ENCODE peak calls at places on chromosomes 4 and X, in five cellular contexts. R is GM12878, C is stomach, Z is AG10803, G is activated B cell treated with CpG ODN at 0.5 μM for 24 hours. F is an unnamed sample.

GRCh38 chr4:99861120-99861905 is 32.9 kb downstream of the LAMTOR3 start:
- DNase-seq in R (no peak), C (no peak), Z (no peak), G (no peak), F (no peak)

GRCh38 chr4:139898293-139898692 is 232.7 kb downstream of the MGST2 start:
- DNase-seq in C (no peak), Z (no peak), G (no peak), R (peak; percentile 7), F (no peak)

GRCh38 chr4:13484749-13485345 is 707 bp upstream of the RAB28 start:
- DNase-seq in C (no peak), G (no peak), Z (peak; percentile 20), R (no peak), F (peak; percentile 26)

GRCh38 chrX:30895331-30895730 is 6.3 kb upstream of the TAB3 start:
- DNase-seq in Z (no peak), R (no peak), C (no peak), G (no peak), F (peak; percentile 7)

GRCh38 chrX:24203072-24203808 is 53.7 kb downstream of the ZFX start:
- DNase-seq in R (no peak), G (no peak), Z (no peak), C (no peak), F (no peak)

GRCh38 chrX:63349307-63349706 is 1.8 kb downstream of the SPIN4 start:
- DNase-seq in R (no peak), Z (no peak), G (no peak), C (no peak), F (no peak)

GRCh38 chrX:12999422-12999821 is 24.5 kb downstream of the TMSB4X start:
- DNase-seq in G (no peak), R (no peak), Z (no peak), C (no peak), F (no peak)

GRCh38 chrX:76428243-76429130 is 977 bp downstream of the MAGEE1 start:
- DNase-seq in Z (no peak), R (no peak), C (peak; percentile 25), G (peak; percentile 31), F (no peak)

GRCh38 chr4:169668069-169668721 is 47.8 kb downstream of the CLCN3 start:
- DNase-seq in Z (no peak), G (no peak), R (no peak), C (no peak), F (no peak)

GRCh38 chrX:47091149-47091775 is 13.0 kb downstream of the RGN start:
- DNase-seq in C (no peak), Z (peak; percentile 10), G (no peak), R (peak; percentile 31), F (peak; percentile 0)

GRCh38 chr4:148782284-148782683 is 340.1 kb upstream of the NR3C2 start:
- DNase-seq in R (no peak), C (peak; percentile 31), G (no peak), Z (no peak), F (no peak)

GRCh38 chr4:36183665-36184393 is 60.5 kb downstream of the ARAP2 start:
- DNase-seq in C (no peak), Z (no peak), R (no peak), G (no peak), F (no peak)

GRCh38 chr4:10386044-10386443 is 71.2 kb downstream of the ZNF518B start:
- DNase-seq in G (no peak), Z (no peak), C (no peak), R (no peak), F (no peak)

GRCh38 chr4:61572160-61572559 is 372.0 kb downstream of the ADGRL3 start:
- DNase-seq in C (no peak), R (no peak), Z (no peak), G (no peak), F (no peak)

GRCh38 chr4:35250771-35251170 is 993.5 kb downstream of the ARAP2 start:
- DNase-seq in Z (no peak), R (no peak), C (no peak), G (no peak), F (no peak)

GRCh38 chr4:57424231-57424897 is 314.2 kb upstream of the IGFBP7 start:
- DNase-seq in R (no peak), Z (peak; percentile 80), C (no peak), G (no peak), F (peak; percentile 72)

GRCh38 chr4:17511041-17511949 is 595 bp downstream of the QDPR start:
- DNase-seq in R (no peak), G (peak; percentile 31), Z (peak; percentile 48), C (peak; percentile 64), F (peak; percentile 53)

GRCh38 chr4:182839256-182839655 is 77.9 kb downstream of the DCTD start:
- DNase-seq in R (no peak), G (no peak), C (no peak), Z (no peak), F (no peak)

GRCh38 chr4:73679836-73680235 is 59.6 kb upstream of the RASSF6 start:
- DNase-seq in Z (peak; percentile 57), C (no peak), G (no peak), R (no peak), F (peak; percentile 66)

GRCh38 chr4:80286451-80286850 is 20.0 kb downstream of the FGF5 start:
- DNase-seq in Z (no peak), C (no peak), G (no peak), R (no peak), F (no peak)

GRCh38 chr4:76074468-76074867 is at the start of gene ART3:
- DNase-seq in Z (no peak), R (no peak), G (no peak), C (no peak), F (no peak)

GRCh38 chrX:1102786-1103185 is 109.7 kb downstream of the CRLF2 start:
- DNase-seq in C (no peak), G (no peak), R (no peak), Z (no peak), F (no peak)

GRCh38 chrX:111568356-111568755 is 56.9 kb downstream of the SERTM2 start:
- DNase-seq in C (no peak), G (no peak), R (no peak), Z (no peak), F (no peak)

GRCh38 chr4:140242357-140243284 is 88.6 kb upstream of the MAML3 start:
- DNase-seq in R (no peak), C (no peak), G (no peak), Z (no peak), F (no peak)

GRCh38 chrX:95330292-95330691 is 1354.3 kb upstream of the DIAPH2 start:
- DNase-seq in Z (no peak), C (no peak), G (no peak), R (no peak), F (no peak)

DNA sequence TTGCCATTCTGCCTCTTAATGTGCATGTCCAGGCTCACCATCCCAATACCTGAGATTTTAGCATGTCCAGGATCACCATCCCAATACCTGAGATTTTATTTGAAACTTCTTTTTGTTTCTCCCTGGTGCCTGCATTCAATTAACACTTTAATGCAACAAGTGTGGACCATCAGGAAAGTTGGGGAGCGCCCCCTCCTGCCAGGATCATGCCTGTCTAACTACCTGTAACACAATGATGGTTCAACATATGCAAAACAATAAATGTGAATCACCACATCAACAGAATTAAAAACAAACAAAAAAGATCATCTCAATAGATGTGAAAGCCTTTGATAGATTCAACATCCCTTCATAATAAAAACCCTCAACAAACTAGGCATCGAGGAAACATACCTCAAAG is 1359.5 kb upstream of the DIAPH2 start:
- DNase-seq in G (no peak), R (no peak), C (no peak), Z (no peak), F (no peak)
- TF ChIP-seq CTCF in G (no peak), R (no peak), C (no peak), Z (no peak), F (no peak)

GRCh38 chrX:136464589-136464988 is 23.2 kb upstream of the BRS3 start:
- DNase-seq in R (no peak), C (no peak), Z (no peak), G (no peak), F (no peak)

GRCh38 chrX:136468391-136469103 is 19.2 kb upstream of the BRS3 start:
- DNase-seq in C (peak; percentile 31), R (no peak), G (no peak), Z (no peak), F (no peak)

DNA sequence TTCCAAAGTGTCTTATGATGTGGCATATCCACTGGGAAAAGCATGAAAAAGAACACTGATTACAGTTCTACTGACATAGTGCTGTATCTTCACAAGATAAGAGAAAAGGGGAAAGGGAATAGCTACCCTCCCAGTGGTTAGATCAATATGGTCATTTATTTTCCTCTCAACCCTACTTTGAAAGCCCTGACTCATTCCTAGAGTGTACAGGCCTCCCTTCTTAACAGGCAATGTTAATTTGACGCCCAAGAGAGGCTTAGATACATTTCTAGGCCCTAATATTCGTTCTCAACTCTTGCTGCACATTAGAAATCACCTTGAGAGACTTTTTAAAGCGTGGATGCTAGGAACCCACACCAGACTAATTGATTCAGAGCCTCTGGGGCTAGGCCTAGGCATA is 20.4 kb upstream of the BRS3 start:
- DNase-seq in Z (no peak), C (no peak), R (no peak), G (no peak), F (no peak)
- TF ChIP-seq CTCF in Z (no peak), C (no peak), R (no peak), G (no peak), F (no peak)

GRCh38 chr4:48015678-48016077 is 803 bp downstream of the CNGA1 start:
- DNase-seq in R (no peak), Z (no peak), G (no peak), C (peak; percentile 28), F (no peak)

GRCh38 chr4:48017108-48017527 is 546 bp downstream of the NIPAL1 start:
- DNase-seq in C (peak; percentile 69), G (peak; percentile 25), R (no peak), Z (peak; percentile 11), F (peak; percentile 57)

GRCh38 chr4:48018112-48018511 is 1.5 kb downstream of the NIPAL1 start:
- DNase-seq in G (no peak), Z (no peak), R (no peak), C (no peak), F (no peak)

GRCh38 chr4:48015216-48015615 is 1.3 kb downstream of the CNGA1 start:
- DNase-seq in R (no peak), Z (no peak), C (no peak), G (no peak), F (no peak)

DNA sequence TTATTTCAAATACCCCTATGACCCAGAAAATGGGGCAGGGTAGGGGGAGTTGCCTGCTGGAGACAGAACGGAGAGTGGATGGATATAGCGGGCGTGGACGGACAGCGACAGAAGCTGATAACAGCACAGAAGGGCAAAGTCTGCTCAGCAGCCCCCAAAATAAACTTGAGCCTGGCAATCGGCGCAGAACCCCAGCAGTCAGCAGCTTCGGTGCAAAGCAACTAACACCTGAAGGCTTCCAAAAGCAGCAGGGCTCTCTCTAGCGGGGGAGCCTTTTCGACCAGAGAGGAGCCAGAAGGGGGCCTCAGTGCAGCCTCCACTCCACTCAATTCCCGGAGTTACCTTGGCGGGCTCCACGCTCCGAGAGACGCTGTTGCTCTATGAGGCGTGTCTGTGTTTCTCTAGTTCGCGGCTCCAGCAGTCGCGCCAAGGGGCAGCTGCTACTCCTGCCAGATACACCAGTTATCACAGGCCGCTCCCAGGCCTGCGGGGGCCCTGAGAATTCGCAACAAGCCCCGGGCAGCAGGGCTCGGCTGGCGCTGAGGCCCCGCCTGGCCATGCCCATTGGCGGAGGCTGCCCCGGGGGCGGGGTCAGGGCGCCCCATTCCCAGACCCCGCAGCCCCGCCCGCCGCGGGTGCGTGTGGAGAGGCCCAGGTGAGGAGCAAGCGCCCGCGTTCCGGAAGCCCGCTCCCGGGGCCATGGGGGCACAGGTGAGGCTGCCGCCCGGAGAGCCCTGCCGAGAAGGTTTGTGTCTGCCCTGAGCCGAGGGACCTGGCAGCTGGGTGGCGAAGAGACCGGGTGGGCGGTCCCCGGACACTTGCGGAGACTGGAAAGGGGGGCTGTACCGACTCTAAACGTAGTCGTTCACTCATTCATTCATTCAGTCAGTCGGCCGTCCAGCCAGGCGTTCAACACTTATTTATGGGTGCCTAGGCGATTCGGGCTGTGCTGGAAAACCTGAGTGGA is at the start of the genes CNGA1 and NIPAL1:
- DNase-seq in Z (peak; percentile 12), G (peak; percentile 70), C (peak; percentile 90), R (no peak), F (peak; percentile 41)
- TF ChIP-seq CTCF in Z (peak; percentile 41), G (no peak), C (no peak), R (peak; percentile 52), F (peak; percentile 63)

GRCh38 chr4:172865531-172866127 is 303.0 kb upstream of the GALNT7 start:
- DNase-seq in C (no peak), R (no peak), G (no peak), Z (no peak), F (no peak)
- TF ChIP-seq CTCF in C (no peak), R (no peak), G (no peak), Z (no peak), F (no peak)